ENCODE peak calls at places on chromosome 21, in six cellular contexts. S is NCI-H226; M is activated CD8-positive, alpha-beta memory T cell treated with anti-CD3 and anti-CD28 coated beads, Interleukin-2, amount 50 U/mL, for 48 hours; I is NCI-H2081; O is A549; C is activated T-cell treated with anti-CD3 and anti-CD28 coated beads, Interleukin-2, amount 50 U/mL, for 72 hours. V is an unnamed sample.

GRCh38 chr21:42395302-42395701 is 550 bp downstream of the TMPRSS3 start:
- DNase-seq in S (no peak), M (no peak), I (no peak), O (no peak), C (no peak), V (no peak)

GRCh38 chr21:29092102-29092959 is 18.9 kb upstream of the CCT8 start:
- DNase-seq in S (no peak), M (no peak), I (no peak), O (no peak), C (no peak), V (no peak)

GRCh38 chr21:45471229-45472052 is 66.5 kb downstream of the COL18A1 start:
- DNase-seq in S (peak), M (no peak), I (no peak), O (no peak), C (no peak), V (no peak)

GRCh38 chr21:26800001-26800400 is 45.2 kb downstream of the ADAMTS1 start:
- DNase-seq in S (no peak), M (no peak), I (no peak), O (no peak), C (no peak), V (no peak)

GRCh38 chr21:20257052-20257451 is 741.2 kb upstream of the NCAM2 start:
- DNase-seq in S (no peak), M (no peak), I (no peak), O (no peak), C (no peak), V (no peak)

GRCh38 chr21:35043549-35043948 is 5.6 kb downstream of the RUNX1 start:
- DNase-seq in S (no peak), M (no peak), I (no peak), O (no peak), C (no peak), V (no peak)

GRCh38 chr21:46393451-46393940 is 65.2 kb upstream of the DIP2A start:
- DNase-seq in S (no peak), M (no peak), I (peak), O (no peak), C (no peak), V (no peak)

GRCh38 chr21:15797577-15798363 is 68.0 kb downstream of the USP25 start:
- DNase-seq in S (no peak), M (no peak), I (no peak), O (no peak), C (no peak), V (no peak)

GRCh38 chr21:32412998-32413504 is 545 bp downstream of the EVA1C start:
- DNase-seq in S (no peak), M (peak), I (peak), O (no peak), C (peak), V (no peak)

GRCh38 chr21:44785620-44786344 is 15.8 kb downstream of the UBE2G2 start:
- DNase-seq in S (no peak), M (no peak), I (peak), O (no peak), C (no peak), V (peak)

GRCh38 chr21:22421416-22422190 is 1423.4 kb downstream of the NCAM2 start:
- DNase-seq in S (no peak), M (no peak), I (no peak), O (no peak), C (peak), V (no peak)

GRCh38 chr21:38475519-38475918 is 22.8 kb downstream of the ERG start:
- DNase-seq in S (no peak), M (no peak), I (no peak), O (no peak), C (no peak), V (no peak)

GRCh38 chr21:36193200-36193599 is 36.6 kb downstream of the DOP1B start:
- DNase-seq in S (no peak), M (no peak), I (no peak), O (no peak), C (no peak), V (no peak)

GRCh38 chr21:16536661-16537359 is 807.0 kb downstream of the USP25 start:
- DNase-seq in S (no peak), M (no peak), I (peak), O (no peak), C (no peak), V (no peak)

GRCh38 chr21:34574581-34574980 is 40.3 kb downstream of the RCAN1 start:
- DNase-seq in S (no peak), M (no peak), I (no peak), O (no peak), C (no peak), V (no peak)

GRCh38 chr21:41962425-41962966 is 8.7 kb upstream of the C2CD2 start:
- DNase-seq in S (no peak), M (peak), I (no peak), O (no peak), C (no peak), V (peak)

GRCh38 chr21:17911628-17912027 is 92.5 kb upstream of the C21orf91 start:
- DNase-seq in S (peak), M (no peak), I (no peak), O (no peak), C (no peak), V (no peak)

GRCh38 chr21:25350056-25350455 is 257.2 kb downstream of the MRPL39 start:
- DNase-seq in S (no peak), M (peak), I (no peak), O (no peak), C (peak), V (no peak)

GRCh38 chr21:41562101-41563000 is 54.4 kb upstream of the TMPRSS2 start:
- DNase-seq in S (no peak), M (no peak), I (no peak), O (no peak), C (no peak), V (no peak)

GRCh38 chr21:17428980-17429379 is 83.9 kb upstream of the CXADR start:
- DNase-seq in S (no peak), M (no peak), I (no peak), O (no peak), C (no peak), V (no peak)

GRCh38 chr21:37430184-37430821 is 63.7 kb downstream of the DYRK1A start:
- DNase-seq in S (no peak), M (no peak), I (no peak), O (no peak), C (peak), V (no peak)

GRCh38 chr21:37764696-37765095 is 151.6 kb downstream of the KCNJ6 start:
- DNase-seq in S (no peak), M (no peak), I (no peak), O (no peak), C (no peak), V (no peak)

GRCh38 chr21:45320261-45320990 is 32.7 kb upstream of the POFUT2 start:
- DNase-seq in S (no peak), M (no peak), I (no peak), O (no peak), C (no peak), V (peak)

GRCh38 chr21:17044696-17045095 is 468.1 kb upstream of the CXADR start:
- DNase-seq in S (no peak), M (no peak), I (no peak), O (no peak), C (no peak), V (no peak)

GRCh38 chr21:45517249-45518065 is 24.8 kb downstream of the SLC19A1 start:
- DNase-seq in S (peak), M (no peak), I (no peak), O (no peak), C (no peak), V (no peak)